ENCODE peak calls at places on chromosome 15, in eight cellular contexts. A is ascending aorta, Y is lung, I is psoas muscle, O is BE2C, S is RWPE1, F is fibroblast of pulmonary artery, E is cardiac fibroblast. L is an unnamed sample.

GRCh38 chr15:70562906-70563305 is 200.5 kb downstream of the UACA start:
- DNase-seq in A (peak; percentile 21), Y (no peak), I (no peak), O (no peak), S (no peak), F (no peak), E (no peak), L (no peak)

GRCh38 chr15:39504812-39505211 is 76.1 kb upstream of the THBS1 start:
- DNase-seq in A (no peak), Y (no peak), I (no peak), O (no peak), S (no peak), F (peak; percentile 57), E (peak; percentile 70), L (peak; percentile 14)

GRCh38 chr15:94312946-94313345 is 81.6 kb downstream of the MCTP2 start:
- DNase-seq in A (no peak), Y (no peak), I (no peak), O (no peak), S (no peak), F (peak; percentile 17), E (peak; percentile 15), L (peak; percentile 76)

GRCh38 chr15:48279608-48280007 is 51.6 kb upstream of the DUT start:
- DNase-seq in A (no peak), Y (no peak), I (no peak), O (no peak), S (no peak), F (no peak), E (no peak), L (no peak)

GRCh38 chr15:66115568-66116206 is 137.9 kb downstream of the MEGF11 start:
- DNase-seq in A (no peak), Y (no peak), I (no peak), O (no peak), S (no peak), F (no peak), E (no peak), L (no peak)

GRCh38 chr15:52336530-52336929 is 40.9 kb upstream of the MYO5C start:
- DNase-seq in A (no peak), Y (no peak), I (no peak), O (no peak), S (no peak), F (no peak), E (no peak), L (no peak)

GRCh38 chr15:92400980-92401787 is 7.5 kb downstream of the ST8SIA2 start:
- DNase-seq in A (no peak), Y (no peak), I (peak; percentile 70), O (no peak), S (no peak), F (no peak), E (no peak), L (no peak)

GRCh38 chr15:38707802-38708671 is 143.4 kb upstream of the RASGRP1 start:
- DNase-seq in A (no peak), Y (no peak), I (no peak), O (peak; percentile 32), S (peak; percentile 54), F (peak; percentile 83), E (peak; percentile 78), L (peak; percentile 68)

GRCh38 chr15:25244731-25245585 is 193.9 kb downstream of the UBE3A start:
- DNase-seq in A (peak; percentile 46), Y (no peak), I (peak; percentile 41), O (peak; percentile 1), S (no peak), F (no peak), E (no peak), L (no peak)

GRCh38 chr15:31297221-31297879 is 29.3 kb upstream of the KLF13 start:
- DNase-seq in A (peak; percentile 33), Y (peak; percentile 26), I (no peak), O (no peak), S (no peak), F (no peak), E (no peak), L (no peak)

GRCh38 chr15:66803182-66803729 is 101.2 kb downstream of the SMAD6 start:
- DNase-seq in A (peak; percentile 97), Y (peak; percentile 94), I (peak; percentile 91), O (peak; percentile 86), S (peak; percentile 96), F (peak; percentile 98), E (peak; percentile 99), L (peak; percentile 97)

GRCh38 chr15:28921925-28922711 is 36.3 kb downstream of the APBA2 start:
- DNase-seq in A (no peak), Y (no peak), I (no peak), O (no peak), S (no peak), F (no peak), E (no peak), L (no peak)

GRCh38 chr15:66860844-66861243 is 158.8 kb downstream of the SMAD6 start:
- DNase-seq in A (no peak), Y (no peak), I (no peak), O (no peak), S (no peak), F (no peak), E (no peak), L (no peak)

GRCh38 chr15:90402806-90403205 is 14.8 kb downstream of the IQGAP1 start:
- DNase-seq in A (no peak), Y (no peak), I (no peak), O (no peak), S (no peak), F (no peak), E (no peak), L (peak; percentile 7)

DNA sequence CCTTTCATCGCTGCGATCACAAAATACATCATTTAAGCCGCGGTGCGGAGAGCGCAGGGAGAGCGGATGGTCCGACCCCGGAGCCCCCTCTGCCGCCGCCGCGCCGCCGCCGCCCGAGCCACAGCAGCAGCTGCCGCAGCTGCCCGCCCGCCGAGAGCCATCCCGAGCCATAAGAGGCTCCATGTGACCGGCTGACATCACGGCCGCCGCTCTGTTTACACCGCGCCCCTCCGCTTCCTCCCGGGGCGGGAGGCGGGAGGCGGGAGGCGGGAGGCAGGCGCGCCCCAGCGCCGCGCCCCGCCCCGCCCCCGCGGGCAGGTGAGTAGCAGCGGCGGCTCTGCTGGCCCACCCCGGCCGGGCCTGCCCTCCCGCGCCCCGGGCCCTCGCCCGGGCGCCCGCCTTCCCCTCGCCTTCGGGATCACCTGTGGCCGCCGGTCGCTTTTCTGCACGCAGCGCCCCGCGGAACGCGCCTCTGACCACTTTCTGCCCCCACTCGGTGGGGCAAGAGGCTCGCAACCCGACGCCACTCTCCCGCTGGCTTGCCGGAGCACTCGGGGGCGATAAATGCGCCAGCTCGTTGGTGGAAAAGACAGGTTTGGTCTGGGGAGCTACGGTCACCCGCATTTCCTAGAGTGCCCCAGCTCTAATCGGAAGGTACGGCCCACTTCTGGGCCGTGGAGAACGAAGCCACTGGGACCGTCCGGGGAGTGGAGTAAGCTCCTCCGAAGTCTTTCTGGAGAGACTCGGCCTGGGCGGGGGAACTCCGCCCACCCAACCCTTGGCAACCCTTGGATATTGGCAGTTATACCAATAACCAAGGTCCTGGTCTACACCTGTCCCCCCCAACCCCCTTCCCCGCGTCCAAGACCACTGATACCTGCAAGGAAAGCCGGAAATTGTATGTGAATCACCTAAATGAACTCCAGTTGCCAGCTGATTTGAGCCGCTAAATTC is 113.7 kb upstream of the ICE2 start:
- DNase-seq in A (peak; percentile 90), Y (peak; percentile 82), I (peak; percentile 94), O (peak; percentile 86), S (peak; percentile 68), F (peak; percentile 62), E (peak; percentile 72), L (peak; percentile 66)
- TF ChIP-seq CTCF in A (peak; percentile 35), Y (no peak), I (peak; percentile 25), O (peak; percentile 12), S (peak; percentile 28), F (no peak), E (peak; percentile 25), L (no peak)

GRCh38 chr15:69226028-69226355 is 65.6 kb downstream of the GLCE start:
- DNase-seq in A (no peak), Y (no peak), I (no peak), O (no peak), S (no peak), F (no peak), E (no peak), L (no peak)
- TF ChIP-seq CTCF in A (peak; percentile 3), Y (no peak), I (no peak), O (no peak), S (no peak), F (no peak), E (no peak), L (no peak)

GRCh38 chr15:63819645-63820044 is 14.1 kb downstream of the HERC1 start:
- DNase-seq in A (no peak), Y (no peak), I (no peak), O (no peak), S (no peak), F (no peak), E (no peak), L (no peak)

GRCh38 chr15:63818191-63818590 is 15.6 kb downstream of the HERC1 start:
- DNase-seq in A (no peak), Y (no peak), I (no peak), O (no peak), S (no peak), F (peak; percentile 75), E (peak; percentile 80), L (no peak)

GRCh38 chr15:63815796-63816533 is 17.8 kb downstream of the HERC1 start:
- DNase-seq in A (no peak), Y (peak; percentile 49), I (no peak), O (no peak), S (no peak), F (peak; percentile 44), E (peak; percentile 50), L (no peak)

GRCh38 chr15:63820210-63820609 is 13.5 kb downstream of the HERC1 start:
- DNase-seq in A (no peak), Y (no peak), I (no peak), O (no peak), S (no peak), F (no peak), E (no peak), L (no peak)

DNA sequence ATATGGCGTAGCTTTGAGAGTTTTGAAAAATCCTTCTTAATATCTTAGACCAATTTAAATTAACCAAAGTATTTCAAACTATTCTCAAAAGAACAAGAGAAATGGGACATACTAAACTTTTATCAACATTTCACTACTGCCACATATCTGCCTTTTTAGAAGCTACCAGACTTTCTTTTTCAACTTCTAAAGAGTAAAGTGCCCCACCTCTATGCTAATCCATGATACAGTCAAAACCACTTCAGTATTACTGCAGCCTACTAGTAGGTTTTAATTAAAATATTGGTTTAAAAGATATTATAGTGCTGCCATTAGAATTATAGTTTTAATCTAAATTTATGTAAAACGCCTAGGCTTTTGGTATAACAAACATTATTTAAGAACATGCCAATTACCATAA is 15.1 kb downstream of the HERC1 start:
- DNase-seq in A (no peak), Y (no peak), I (no peak), O (no peak), S (no peak), F (no peak), E (no peak), L (no peak)
- TF ChIP-seq CTCF in A (no peak), Y (no peak), I (no peak), O (no peak), S (no peak), F (no peak), E (no peak), L (no peak)

DNA sequence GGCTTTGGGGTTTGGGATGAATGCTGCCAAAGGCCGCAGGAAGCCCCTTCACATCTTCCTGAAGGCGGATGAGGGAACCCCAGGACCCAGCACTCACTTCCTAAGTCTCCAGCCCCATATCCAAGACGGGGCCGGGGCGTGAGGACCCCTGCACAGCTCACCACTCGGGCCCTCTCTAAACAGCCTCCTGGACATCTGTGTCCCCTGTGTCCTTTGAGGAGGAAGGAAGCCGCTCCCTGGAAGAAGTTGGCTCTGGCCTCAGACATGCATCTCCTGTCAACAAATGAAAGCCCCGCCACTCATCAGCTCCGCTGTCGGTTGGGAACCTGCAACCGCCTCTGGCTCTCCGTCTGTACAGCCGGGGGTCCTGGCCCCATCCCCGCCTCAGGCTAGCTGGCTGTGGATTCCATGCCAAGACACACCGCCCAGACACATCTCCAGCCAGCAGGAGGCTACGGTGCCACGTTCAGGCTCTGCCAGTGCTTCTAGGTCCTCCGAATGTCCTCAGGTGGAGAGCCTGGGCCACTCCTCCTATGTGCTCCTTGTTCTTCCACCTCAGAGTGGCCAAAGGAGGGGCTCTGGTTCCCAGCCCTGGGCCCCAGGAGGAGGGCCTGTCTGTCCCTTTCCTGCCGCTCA is 140.0 kb upstream of the MEF2A start:
- DNase-seq in A (peak; percentile 71), Y (no peak), I (peak; percentile 58), O (peak; percentile 33), S (no peak), F (peak; percentile 49), E (peak; percentile 63), L (peak; percentile 55)
- TF ChIP-seq CTCF in A (peak; percentile 42), Y (no peak), I (no peak), O (no peak), S (no peak), F (peak; percentile 37), E (peak; percentile 11), L (no peak)

L was measured in MCF 10A.